ENCODE peak calls at places on chromosome 5, in six cellular contexts. One of them, this sample, is unnamed.

GRCh38 chr5:74179183-74179582 is 461.3 kb downstream of the ENC1 start:
- DNase-seq in MM.1S: no peak
- DNase-seq in fibroblast of lung: peak
- DNase-seq in K562: no peak
- DNase-seq in GM12878: no peak
- DNase-seq in GM23248: peak
- DNase-seq in this sample: no peak

GRCh38 chr5:54537720-54538119 is 20.2 kb downstream of the SNX18 start:
- DNase-seq in GM12878: no peak
- DNase-seq in MM.1S: no peak
- DNase-seq in fibroblast of lung: no peak
- DNase-seq in GM23248: peak
- DNase-seq in K562: no peak
- DNase-seq in this sample: no peak

GRCh38 chr5:177964471-177964870 is 31.6 kb downstream of the PROP1 start:
- DNase-seq in fibroblast of lung: no peak
- DNase-seq in MM.1S: no peak
- DNase-seq in GM12878: no peak
- DNase-seq in GM23248: no peak
- DNase-seq in K562: no peak
- DNase-seq in this sample: no peak

GRCh38 chr5:2138896-2139295 is 256.2 kb upstream of the IRX4 start:
- DNase-seq in fibroblast of lung: no peak
- DNase-seq in K562: no peak
- DNase-seq in GM12878: no peak
- DNase-seq in GM23248: no peak
- DNase-seq in MM.1S: no peak
- DNase-seq in this sample: no peak

GRCh38 chr5:6322163-6322713 is 56.1 kb downstream of the MED10 start:
- DNase-seq in GM23248: no peak
- DNase-seq in MM.1S: no peak
- DNase-seq in fibroblast of lung: no peak
- DNase-seq in GM12878: no peak
- DNase-seq in K562: no peak
- DNase-seq in this sample: no peak

GRCh38 chr5:96067902-96068614 is 106.4 kb upstream of the ELL2 start:
- DNase-seq in fibroblast of lung: peak
- DNase-seq in GM23248: peak
- DNase-seq in MM.1S: no peak
- DNase-seq in GM12878: no peak
- DNase-seq in K562: no peak
- DNase-seq in this sample: no peak

GRCh38 chr5:93100976-93101375 is 480.0 kb downstream of the NR2F1-AS1 start:
- DNase-seq in fibroblast of lung: no peak
- DNase-seq in GM23248: peak
- DNase-seq in MM.1S: no peak
- DNase-seq in K562: no peak
- DNase-seq in GM12878: no peak
- DNase-seq in this sample: no peak

GRCh38 chr5:29367176-29367833 is 1826.2 kb upstream of the CDH6 start:
- DNase-seq in fibroblast of lung: no peak
- DNase-seq in K562: no peak
- DNase-seq in MM.1S: no peak
- DNase-seq in GM23248: no peak
- DNase-seq in GM12878: no peak
- DNase-seq in this sample: no peak

GRCh38 chr5:38099205-38100144 is 158.9 kb upstream of the EGFLAM start:
- DNase-seq in GM23248: no peak
- DNase-seq in GM12878: no peak
- DNase-seq in MM.1S: no peak
- DNase-seq in fibroblast of lung: no peak
- DNase-seq in K562: no peak
- DNase-seq in this sample: no peak

GRCh38 chr5:109354761-109355160 is 55.0 kb downstream of the PJA2 start:
- DNase-seq in MM.1S: no peak
- DNase-seq in fibroblast of lung: no peak
- DNase-seq in K562: no peak
- DNase-seq in GM23248: no peak
- DNase-seq in GM12878: no peak
- DNase-seq in this sample: no peak

GRCh38 chr5:86880785-86881492 is 263.2 kb downstream of the COX7C start:
- DNase-seq in MM.1S: peak
- DNase-seq in fibroblast of lung: peak
- DNase-seq in K562: peak
- DNase-seq in GM12878: peak
- DNase-seq in GM23248: peak
- DNase-seq in this sample: peak

GRCh38 chr5:180353963-180354574 is 933 bp upstream of the GFPT2 start:
- DNase-seq in GM23248: no peak
- DNase-seq in GM12878: no peak
- DNase-seq in MM.1S: no peak
- DNase-seq in fibroblast of lung: no peak
- DNase-seq in K562: no peak
- DNase-seq in this sample: no peak

GRCh38 chr5:180354966-180355365 is 1.8 kb upstream of the GFPT2 start:
- DNase-seq in MM.1S: no peak
- DNase-seq in GM23248: no peak
- DNase-seq in K562: no peak
- DNase-seq in fibroblast of lung: no peak
- DNase-seq in GM12878: no peak
- DNase-seq in this sample: no peak

GRCh38 chr5:180352116-180352975 is 790 bp downstream of the GFPT2 start:
- DNase-seq in GM12878: no peak
- DNase-seq in K562: no peak
- DNase-seq in fibroblast of lung: peak
- DNase-seq in MM.1S: no peak
- DNase-seq in GM23248: peak
- DNase-seq in this sample: no peak

GRCh38 chr5:180353226-180353962 is at the start of gene GFPT2:
- DNase-seq in MM.1S: no peak
- DNase-seq in GM12878: no peak
- DNase-seq in K562: peak
- DNase-seq in fibroblast of lung: peak
- DNase-seq in GM23248: peak
- DNase-seq in this sample: no peak

GRCh38 chr5:180352976-180353225 is 235 bp downstream of the GFPT2 start:
- DNase-seq in fibroblast of lung: no peak
- DNase-seq in GM23248: no peak
- DNase-seq in MM.1S: no peak
- DNase-seq in GM12878: no peak
- DNase-seq in K562: no peak
- DNase-seq in this sample: no peak
- TF ChIP-seq EZH2 in fibroblast of lung: no peak
- TF ChIP-seq EZH2 in GM23248: no peak
- TF ChIP-seq EZH2 in MM.1S: no peak
- TF ChIP-seq EZH2 in GM12878: no peak
- TF ChIP-seq EZH2 in K562: no peak
- TF ChIP-seq EZH2 in this sample: no peak

GRCh38 chr5:135476615-135477493 is 24.7 kb upstream of the TIFAB start:
- DNase-seq in K562: peak
- DNase-seq in MM.1S: no peak
- DNase-seq in GM23248: no peak
- DNase-seq in fibroblast of lung: no peak
- DNase-seq in GM12878: no peak
- DNase-seq in this sample: no peak
- TF ChIP-seq EZH2 in K562: no peak
- TF ChIP-seq EZH2 in MM.1S: no peak
- TF ChIP-seq EZH2 in GM23248: no peak
- TF ChIP-seq EZH2 in fibroblast of lung: no peak
- TF ChIP-seq EZH2 in GM12878: no peak
- TF ChIP-seq EZH2 in this sample: no peak

GRCh38 chr5:139757727-139758509 is 37.7 kb upstream of the PSD2 start:
- DNase-seq in fibroblast of lung: no peak
- DNase-seq in K562: no peak
- DNase-seq in MM.1S: no peak
- DNase-seq in GM12878: no peak
- DNase-seq in GM23248: no peak
- DNase-seq in this sample: no peak

GRCh38 chr5:139752506-139753350 is 42.9 kb upstream of the PSD2 start:
- DNase-seq in K562: peak
- DNase-seq in GM12878: no peak
- DNase-seq in GM23248: peak
- DNase-seq in MM.1S: no peak
- DNase-seq in fibroblast of lung: no peak
- DNase-seq in this sample: no peak

GRCh38 chr5:139758510-139759036 is 37.0 kb upstream of the PSD2 start:
- DNase-seq in GM23248: no peak
- DNase-seq in K562: no peak
- DNase-seq in GM12878: no peak
- DNase-seq in MM.1S: no peak
- DNase-seq in fibroblast of lung: no peak
- DNase-seq in this sample: no peak

GRCh38 chr5:139759219-139759721 is 36.3 kb upstream of the PSD2 start:
- DNase-seq in GM23248: no peak
- DNase-seq in fibroblast of lung: no peak
- DNase-seq in MM.1S: no peak
- DNase-seq in K562: no peak
- DNase-seq in GM12878: no peak
- DNase-seq in this sample: no peak

DNA sequence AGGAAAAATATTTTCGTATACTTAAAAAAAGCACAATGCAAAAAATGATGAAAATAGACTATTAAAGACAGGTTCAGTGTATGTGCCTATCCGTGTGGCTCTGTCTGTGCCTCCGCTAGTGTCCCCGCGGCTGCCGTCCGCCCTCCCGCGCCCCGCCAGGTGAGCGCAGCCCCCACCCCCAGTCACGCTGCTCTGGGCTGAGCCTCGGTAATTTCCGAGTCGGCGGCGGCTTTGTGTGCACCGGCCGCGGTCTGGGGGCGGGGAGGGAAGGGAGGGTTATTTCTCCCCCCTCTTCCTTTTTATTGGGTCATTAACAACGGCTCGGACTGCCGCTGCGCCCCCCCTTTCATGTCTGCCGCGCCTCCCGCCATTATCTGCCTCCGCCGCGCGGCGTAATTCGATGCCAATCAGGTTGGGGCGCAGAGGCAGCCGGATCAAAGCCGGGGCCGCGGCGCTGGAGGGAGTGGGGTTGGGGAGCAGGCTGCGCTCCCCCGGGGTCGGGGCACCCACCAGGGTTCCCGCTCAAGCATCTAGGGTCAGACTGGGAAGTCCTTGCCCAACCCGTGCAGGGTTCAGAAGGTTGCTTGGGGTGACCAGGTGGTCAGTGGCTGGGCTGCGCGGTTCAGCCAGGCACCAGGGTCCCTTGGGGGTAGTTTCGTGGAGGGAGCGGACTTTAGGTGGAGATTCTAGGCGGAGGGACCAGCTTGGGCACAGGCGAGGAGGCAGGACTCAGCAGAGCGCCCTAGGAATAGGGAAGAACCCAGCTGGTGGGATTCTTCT is 39.5 kb upstream of the PSD2 start:
- DNase-seq in MM.1S: no peak
- DNase-seq in GM23248: no peak
- DNase-seq in fibroblast of lung: no peak
- DNase-seq in GM12878: no peak
- DNase-seq in K562: no peak
- DNase-seq in this sample: no peak
- TF ChIP-seq EZH2 in MM.1S: peak
- TF ChIP-seq EZH2 in GM23248: peak
- TF ChIP-seq EZH2 in fibroblast of lung: peak
- TF ChIP-seq EZH2 in GM12878: peak
- TF ChIP-seq EZH2 in K562: no peak
- TF ChIP-seq EZH2 in this sample: no peak

DNA sequence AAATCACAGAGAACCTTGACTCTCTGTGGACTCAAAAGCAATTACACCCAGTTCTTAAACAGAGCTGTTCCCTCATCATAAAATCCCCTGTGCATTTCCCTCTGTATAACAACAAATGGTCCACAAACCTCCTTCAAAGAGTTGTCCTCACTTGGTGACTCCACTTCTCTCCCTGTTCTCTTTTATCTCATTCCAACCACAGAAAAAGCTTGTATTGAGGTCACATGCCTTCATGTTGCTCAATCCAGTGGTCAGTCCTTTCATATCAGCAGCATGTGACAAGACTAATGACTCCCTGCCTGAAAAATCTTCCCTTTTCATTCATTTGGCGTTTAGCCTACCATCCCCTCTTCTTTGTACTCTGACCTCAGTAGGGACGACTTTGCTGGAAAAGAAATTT is 158.0 kb downstream of the DEPDC1B start:
- DNase-seq in GM23248: peak
- DNase-seq in fibroblast of lung: peak
- DNase-seq in MM.1S: no peak
- DNase-seq in GM12878: peak
- DNase-seq in K562: no peak
- DNase-seq in this sample: no peak
- TF ChIP-seq EZH2 in GM23248: no peak
- TF ChIP-seq EZH2 in fibroblast of lung: no peak
- TF ChIP-seq EZH2 in MM.1S: no peak
- TF ChIP-seq EZH2 in GM12878: no peak
- TF ChIP-seq EZH2 in K562: no peak
- TF ChIP-seq EZH2 in this sample: no peak

DNA sequence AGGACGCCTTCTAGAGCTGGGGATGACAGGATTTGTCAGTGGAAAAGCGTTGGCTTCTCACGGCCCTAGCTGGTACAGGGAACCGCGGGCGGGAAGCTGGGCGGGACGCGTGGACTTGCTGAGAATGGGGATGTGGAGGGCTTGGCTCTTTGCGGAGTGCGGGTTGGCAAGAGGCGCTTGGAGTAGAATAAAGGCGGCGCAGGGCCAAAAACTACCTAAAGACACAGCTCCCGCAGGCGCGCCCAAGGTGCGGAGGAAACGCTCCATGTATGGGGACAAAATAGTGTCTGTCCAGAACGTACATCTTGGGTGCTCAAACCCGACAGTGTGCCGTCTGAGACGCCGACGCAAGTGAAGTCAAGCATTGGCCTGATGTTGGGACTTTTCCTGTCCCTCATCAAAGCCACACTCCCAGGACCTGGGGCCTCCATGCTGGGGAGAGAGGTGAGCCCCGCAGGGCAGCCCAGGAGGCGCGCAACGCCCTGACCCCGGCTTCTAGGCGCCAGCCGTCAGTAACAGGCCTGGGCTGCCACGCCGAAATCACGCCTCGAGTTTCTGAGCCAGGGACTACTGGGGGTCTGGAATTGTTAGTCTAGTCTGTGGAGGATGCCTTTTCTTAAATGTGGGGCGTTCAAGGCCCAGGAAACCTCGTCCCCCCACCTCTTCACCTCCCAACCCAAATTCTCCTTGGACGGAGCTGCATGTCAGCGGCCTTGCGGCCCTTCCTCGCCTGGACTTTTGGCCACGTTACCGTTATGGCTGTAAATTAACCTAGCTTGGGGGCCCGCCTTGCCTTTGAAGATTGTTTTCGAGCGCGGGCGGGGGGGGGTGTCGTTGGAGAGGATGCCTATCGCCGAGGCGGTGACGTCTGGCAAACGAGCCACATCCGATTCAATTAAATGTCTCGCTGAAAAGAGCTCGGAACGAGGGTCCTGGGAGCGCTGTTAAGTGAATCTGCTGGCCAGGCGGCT is 1.8 kb upstream of the NKX2-5 start:
- DNase-seq in GM12878: no peak
- DNase-seq in fibroblast of lung: no peak
- DNase-seq in GM23248: no peak
- DNase-seq in K562: no peak
- DNase-seq in MM.1S: no peak
- DNase-seq in this sample: no peak
- TF ChIP-seq EZH2 in GM12878: no peak
- TF ChIP-seq EZH2 in fibroblast of lung: peak
- TF ChIP-seq EZH2 in GM23248: no peak
- TF ChIP-seq EZH2 in K562: no peak
- TF ChIP-seq EZH2 in MM.1S: no peak
- TF ChIP-seq EZH2 in this sample: no peak